ENCODE peak calls at places on chromosomes 5 and 9, in six cellular contexts. B, K, P, J, T and H are unnamed samples. For H3K4me1, the result is how much of the 10 kb centered on the place peaks cover.

GRCh38 chr5:17180957-17181723 is 36.3 kb upstream of the BASP1 start:
- DNase-seq in P (no peak), J (no peak), B (no peak), T (peak), K (no peak), H (no peak)

GRCh38 chr9:121321039-121321503 is 49.0 kb downstream of the STOM start:
- DNase-seq in T (no peak), J (peak), K (peak), B (no peak), P (no peak), H (no peak)

GRCh38 chr9:27565669-27566068 is 7.6 kb downstream of the C9orf72 start:
- DNase-seq in T (no peak), J (no peak), P (no peak), K (no peak), B (no peak), H (no peak)

GRCh38 chr5:16456103-16456832 is 9.3 kb downstream of the ZNF622 start:
- DNase-seq in K (no peak), T (peak), B (peak), J (no peak), P (no peak), H (peak)

GRCh38 chr9:120755827-120756434 is 37.3 kb downstream of the FBXW2 start:
- DNase-seq in P (peak), B (peak), J (peak), T (peak), K (no peak), H (peak)

GRCh38 chr9:91275641-91276040 is 86.1 kb downstream of the AUH start:
- DNase-seq in B (no peak), J (no peak), P (no peak), T (no peak), K (no peak), H (no peak)

GRCh38 chr9:131982683-131983239 is 96.9 kb downstream of the MED27 start:
- DNase-seq in J (no peak), K (no peak), P (no peak), B (no peak), T (no peak), H (no peak)

GRCh38 chr9:100355561-100355960 is 2.8 kb upstream of the TEX10 start:
- DNase-seq in J (no peak), T (no peak), B (no peak), K (no peak), P (no peak), H (peak)

GRCh38 chr9:24333629-24334028 is 212.1 kb downstream of the IZUMO3 start:
- DNase-seq in K (no peak), B (no peak), P (no peak), J (no peak), T (no peak), H (no peak)

GRCh38 chr9:20683351-20684034 is 566 bp upstream of the FOCAD start:
- DNase-seq in B (peak), T (peak), J (peak), K (peak), P (peak), H (peak)

GRCh38 chr5:153275697-153276096 is 214.8 kb upstream of the GRIA1 start:
- DNase-seq in B (no peak), P (no peak), T (no peak), K (no peak), J (no peak), H (no peak)

GRCh38 chr5:151741678-151742423 is 16.6 kb downstream of the ATOX1 start:
- DNase-seq in K (no peak), J (no peak), P (no peak), T (peak), B (no peak), H (no peak)

GRCh38 chr5:148998174-148998797 is 64.6 kb downstream of the SH3TC2 start:
- DNase-seq in J (no peak), T (peak), P (peak), B (no peak), K (no peak), H (peak)

GRCh38 chr5:84092738-84093137 is 291.9 kb downstream of the EDIL3 start:
- DNase-seq in J (no peak), K (no peak), P (no peak), T (no peak), B (no peak), H (no peak)

GRCh38 chr5:143619038-143619437 is 192.9 kb upstream of the HMHB1 start:
- DNase-seq in B (no peak), J (no peak), P (no peak), T (no peak), K (no peak), H (no peak)

GRCh38 chr9:72726951-72727350 is 205.5 kb downstream of the TMC1 start:
- DNase-seq in J (no peak), P (no peak), B (no peak), K (no peak), T (no peak), H (no peak)

GRCh38 chr5:159819671-159820411 is 96.4 kb upstream of the ADRA1B start:
- DNase-seq in K (peak), B (no peak), P (peak), T (peak), J (peak), H (no peak)

GRCh38 chr9:116546711-116547581 is 140.2 kb upstream of the TRIM32 start:
- DNase-seq in J (no peak), B (no peak), P (no peak), K (no peak), T (no peak), H (no peak)

GRCh38 chr5:42120071-42120470 is 195.0 kb downstream of the FBXO4 start:
- DNase-seq in P (no peak), K (no peak), J (no peak), T (no peak), B (no peak), H (no peak)

GRCh38 chr5:472656-473343 is 29.8 kb downstream of the EXOC3 start:
- DNase-seq in T (peak), K (peak), J (peak), P (peak), B (peak), H (peak)

GRCh38 chr5:129244478-129244877 is 149.9 kb downstream of the ISOC1 start:
- DNase-seq in K (no peak), B (no peak), P (no peak), T (no peak), J (no peak), H (no peak)

DNA sequence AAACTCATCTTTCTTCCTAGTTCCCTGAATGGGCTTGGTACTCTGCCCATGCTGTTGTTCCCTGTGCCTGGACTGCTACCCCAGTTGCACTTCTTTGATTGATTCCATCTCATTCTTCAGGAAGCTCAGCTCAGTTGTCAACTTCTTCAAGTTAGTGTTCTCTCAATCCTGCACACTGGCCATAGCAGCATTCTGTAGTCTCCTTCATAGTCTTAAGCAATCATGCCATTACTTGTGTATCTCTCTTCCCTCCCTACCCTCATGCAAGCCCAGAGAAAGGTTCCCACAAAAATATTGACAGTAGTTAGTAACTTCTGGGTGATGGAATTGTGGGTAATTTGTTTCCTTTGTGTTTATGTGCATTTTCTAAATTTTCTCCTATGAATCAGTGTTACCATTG is 5.5 kb downstream of the KDM4C start:
- DNase-seq in K (no peak), J (no peak), P (no peak), T (no peak), B (no peak), H (no peak)
- H3K4me1 ChIP-seq in K (under half), J (under half), P (under half), T (under half), B (under half), H (under half)

GRCh38 chr5:150120062-150120441 is 33.7 kb upstream of the CSF1R start:
- DNase-seq in B (no peak), P (no peak), K (no peak), J (peak), T (no peak), H (no peak)

GRCh38 chr5:150118561-150119229 is 32.3 kb upstream of the CSF1R start:
- DNase-seq in B (no peak), P (no peak), J (peak), K (no peak), T (no peak), H (no peak)

GRCh38 chr5:150120617-150121447 is 34.5 kb upstream of the CSF1R start:
- DNase-seq in K (peak), P (no peak), T (no peak), B (no peak), J (peak), H (no peak)

GRCh38 chr5:150117945-150118560 is 31.7 kb upstream of the CSF1R start:
- DNase-seq in B (no peak), K (no peak), T (no peak), J (no peak), P (no peak), H (no peak)

DNA sequence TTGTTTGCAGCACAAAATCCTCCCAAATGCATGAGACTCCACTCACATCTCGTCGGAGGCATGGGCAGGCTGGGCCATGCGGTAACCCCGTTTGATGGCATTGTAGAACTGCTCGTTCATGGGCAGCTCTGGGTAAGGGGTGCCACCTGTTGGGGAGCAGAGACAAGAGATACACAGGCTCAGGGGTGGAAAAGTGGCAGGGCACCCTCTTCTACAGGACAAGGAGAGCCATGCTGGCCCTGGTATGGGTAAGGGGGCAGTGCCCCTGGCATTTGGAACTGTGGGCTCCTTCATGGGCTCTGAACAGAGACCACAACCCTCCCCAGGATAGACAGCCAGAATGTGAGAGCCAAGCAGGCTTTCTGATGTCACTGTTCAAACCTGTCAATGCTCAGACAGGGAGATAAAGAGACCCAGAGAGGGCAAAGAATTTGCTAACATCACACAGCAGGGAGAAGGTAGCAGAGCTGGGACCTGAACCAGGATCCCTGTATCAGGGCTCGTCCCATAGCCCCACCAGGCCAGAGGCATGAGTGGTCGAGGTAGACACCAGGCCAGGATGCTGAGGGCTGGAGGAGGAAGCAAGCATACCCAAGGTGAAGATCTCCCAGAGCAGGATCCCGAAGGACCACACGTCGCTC is 33.2 kb upstream of the CSF1R start:
- DNase-seq in P (no peak), T (no peak), K (no peak), B (no peak), J (peak), H (no peak)
- H3K4me1 ChIP-seq in P (under half), T (under half), K (under half), B (under half), J (under half), H (under half)

GRCh38 chr5:78628260-78629024 is 20.1 kb downstream of the LHFPL2 start:
- DNase-seq in J (no peak), P (no peak), B (no peak), K (no peak), T (no peak), H (no peak)

GRCh38 chr5:78629590-78629989 is 19.0 kb downstream of the LHFPL2 start:
- DNase-seq in J (no peak), B (no peak), K (no peak), P (no peak), T (no peak), H (no peak)

GRCh38 chr5:78631931-78632330 is 16.6 kb downstream of the LHFPL2 start:
- DNase-seq in J (no peak), P (no peak), B (no peak), K (no peak), T (peak), H (no peak)

GRCh38 chr5:78627766-78628165 is 20.8 kb downstream of the LHFPL2 start:
- DNase-seq in K (no peak), B (no peak), T (no peak), J (no peak), P (no peak), H (no peak)

DNA sequence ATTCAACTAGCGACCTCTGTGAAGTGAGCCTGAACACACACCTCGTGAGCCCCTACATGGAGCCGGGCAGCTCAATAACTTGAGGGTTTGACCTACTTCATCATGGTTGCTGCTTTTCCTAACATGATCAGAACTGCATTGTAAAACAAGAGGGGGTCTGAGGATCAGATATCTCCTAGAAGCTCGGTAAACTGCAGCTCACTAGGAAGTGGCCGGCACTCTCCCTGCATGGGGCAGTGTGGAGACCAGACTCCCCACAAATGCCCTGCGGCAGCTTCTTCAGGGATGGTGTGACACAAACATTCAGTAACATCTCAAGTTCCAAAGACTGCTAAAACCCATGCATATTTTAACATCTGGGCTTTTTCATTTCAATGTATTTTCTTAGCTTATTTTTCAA is 18.5 kb downstream of the LHFPL2 start:
- DNase-seq in B (no peak), T (no peak), K (no peak), J (no peak), P (no peak), H (no peak)
- H3K4me1 ChIP-seq in B (under half), T (under half), K (under half), J (under half), P (under half), H (under half)

GRCh38 chr5:113176734-113177133 is 200.1 kb downstream of the DCP2 start:
- DNase-seq in T (no peak), P (no peak), B (no peak), J (no peak), K (no peak), H (no peak)

GRCh38 chr5:113179156-113179555 is 202.6 kb downstream of the DCP2 start:
- DNase-seq in B (no peak), P (no peak), J (no peak), T (no peak), K (no peak), H (no peak)

GRCh38 chr5:113177225-113177624 is 200.6 kb downstream of the DCP2 start:
- DNase-seq in J (no peak), B (no peak), P (no peak), K (no peak), T (no peak), H (no peak)

GRCh38 chr5:113178073-113178779 is 201.6 kb downstream of the DCP2 start:
- DNase-seq in P (no peak), J (no peak), B (no peak), T (no peak), K (no peak), H (no peak)

DNA sequence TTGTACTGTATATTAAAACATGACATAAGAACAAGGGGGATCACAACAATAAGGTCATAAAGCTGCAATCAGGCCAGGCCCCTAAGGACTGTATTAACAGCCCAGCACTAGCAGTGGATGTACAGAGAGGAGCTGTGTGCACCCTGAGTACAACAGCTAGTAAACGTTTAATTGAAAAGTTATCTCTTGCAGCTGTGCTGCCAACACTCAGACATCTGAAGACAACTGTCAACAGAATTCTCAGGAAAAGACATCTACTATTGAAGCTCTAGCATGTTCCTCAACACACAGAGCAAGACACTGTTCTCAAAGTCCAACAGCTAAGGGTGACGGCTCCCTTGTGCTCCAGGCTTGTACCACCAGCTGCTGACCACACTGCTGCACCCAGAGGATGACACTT is 199.6 kb downstream of the DCP2 start:
- DNase-seq in K (no peak), T (no peak), J (no peak), B (no peak), P (no peak), H (no peak)
- H3K4me1 ChIP-seq in K (under half), T (under half), J (under half), B (under half), P (under half), H (under half)